ENCODE peak calls at places on chromosome 7, in eight cellular contexts. W is GM12878, Q is Panc1, B is upper lobe of left lung, L is GM23338, F is HepG2, H is HCT116, C is K562. I is an unnamed sample.

GRCh38 chr7:142412551-142413193 is 154.8 kb upstream of the PRSS58 start:
- ATAC-seq in C (peak), L (peak), W (peak), B (peak), F (peak), H (peak), Q (peak), I (no peak)

GRCh38 chr7:47844311-47844710 is 104.0 kb downstream of the PKD1L1 start:
- ATAC-seq in W (no peak), L (no peak), F (no peak), C (no peak), Q (no peak), B (no peak), H (no peak), I (no peak)

GRCh38 chr7:81627565-81628287 is 142.1 kb downstream of the HGF start:
- ATAC-seq in W (peak), F (no peak), C (no peak), Q (no peak), B (no peak), H (no peak), L (no peak), I (no peak)

GRCh38 chr7:138667535-138667934 is 33.6 kb downstream of the SVOPL start:
- ATAC-seq in L (no peak), W (no peak), F (no peak), Q (no peak), B (no peak), H (no peak), C (no peak), I (no peak)

GRCh38 chr7:73991522-73992103 is 36.4 kb upstream of the ELN start:
- ATAC-seq in W (no peak), L (no peak), Q (peak), C (no peak), B (no peak), F (no peak), H (no peak), I (peak)

GRCh38 chr7:22375359-22376048 is 18.6 kb upstream of the RAPGEF5 start:
- ATAC-seq in B (no peak), C (no peak), L (no peak), Q (no peak), F (no peak), W (no peak), H (no peak), I (no peak)

GRCh38 chr7:125147047-125147446 is 217.4 kb upstream of the POT1 start:
- ATAC-seq in H (no peak), W (no peak), B (no peak), F (no peak), L (no peak), Q (no peak), C (no peak), I (no peak)

GRCh38 chr7:16265863-16266458 is 155.4 kb downstream of the CRPPA start:
- ATAC-seq in Q (no peak), F (no peak), B (no peak), H (no peak), C (peak), W (no peak), L (no peak), I (no peak)

GRCh38 chr7:121873795-121874194 is 834 bp downstream of the PTPRZ1 start:
- ATAC-seq in Q (peak), L (peak), W (no peak), B (no peak), C (no peak), F (no peak), H (no peak), I (no peak)

GRCh38 chr7:99109108-99110051 is 34.5 kb downstream of the SMURF1 start:
- ATAC-seq in L (peak), W (no peak), Q (peak), F (peak), C (peak), B (peak), H (no peak), I (no peak)

GRCh38 chr7:91103365-91103764 is 160.9 kb upstream of the FZD1 start:
- ATAC-seq in L (no peak), B (no peak), F (no peak), H (no peak), W (no peak), Q (no peak), C (no peak), I (no peak)
- H3K4me3 ChIP-seq in L (no peak), B (no peak), F (no peak), H (no peak), W (no peak), Q (no peak), C (no peak), I (no peak)

DNA sequence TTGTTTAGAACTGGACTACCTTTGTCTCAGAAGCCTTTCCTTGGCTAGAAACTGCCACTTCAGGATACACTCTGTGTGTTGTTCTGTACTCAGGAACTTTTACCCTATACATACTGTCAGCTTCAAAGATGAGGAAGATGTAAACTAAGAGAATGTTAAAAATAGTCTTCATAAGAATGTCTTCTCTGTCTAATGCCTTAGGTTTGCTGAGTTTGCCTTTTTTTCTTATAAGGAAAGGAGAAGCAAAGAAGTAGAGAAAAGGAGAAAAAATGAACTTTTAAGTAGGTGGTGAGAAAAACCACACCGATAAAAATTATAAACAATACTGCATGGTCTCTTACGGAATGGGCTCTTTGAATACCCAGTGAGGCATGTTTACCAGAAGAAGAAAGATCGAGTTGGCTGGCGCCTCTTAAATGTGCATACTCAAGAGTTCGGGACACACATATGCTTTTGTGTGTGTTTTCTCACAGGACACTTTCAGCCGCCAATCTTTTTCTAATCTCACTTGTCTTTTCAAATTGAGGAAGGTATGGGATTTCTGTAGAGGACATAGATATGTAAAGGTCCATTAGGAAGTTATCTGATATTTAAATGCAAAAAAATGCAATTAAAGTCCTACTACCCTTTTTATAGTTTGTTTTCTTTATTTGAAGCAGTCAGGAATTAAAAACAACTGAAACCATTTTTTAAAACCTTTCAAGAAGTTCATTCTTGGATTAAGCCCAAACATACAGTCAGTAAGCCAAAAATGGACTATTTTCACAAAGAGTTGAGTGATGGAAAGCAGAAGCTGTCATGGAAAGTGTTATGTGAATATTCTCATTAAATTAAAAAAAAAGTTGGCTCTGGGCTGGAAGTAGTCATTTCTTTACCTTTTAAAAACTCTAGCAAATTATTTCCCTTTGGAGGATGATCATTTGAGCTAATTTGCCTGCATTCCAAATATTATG is 100.6 kb upstream of the MDFIC start:
- ATAC-seq in H (no peak), W (no peak), F (no peak), Q (no peak), C (no peak), L (no peak), B (no peak), I (no peak)
- TF ChIP-seq POLR2AphosphoS5 in H (no peak), W (no peak), F (no peak), Q (no peak), C (no peak), L (no peak), B (no peak), I (peak)

DNA sequence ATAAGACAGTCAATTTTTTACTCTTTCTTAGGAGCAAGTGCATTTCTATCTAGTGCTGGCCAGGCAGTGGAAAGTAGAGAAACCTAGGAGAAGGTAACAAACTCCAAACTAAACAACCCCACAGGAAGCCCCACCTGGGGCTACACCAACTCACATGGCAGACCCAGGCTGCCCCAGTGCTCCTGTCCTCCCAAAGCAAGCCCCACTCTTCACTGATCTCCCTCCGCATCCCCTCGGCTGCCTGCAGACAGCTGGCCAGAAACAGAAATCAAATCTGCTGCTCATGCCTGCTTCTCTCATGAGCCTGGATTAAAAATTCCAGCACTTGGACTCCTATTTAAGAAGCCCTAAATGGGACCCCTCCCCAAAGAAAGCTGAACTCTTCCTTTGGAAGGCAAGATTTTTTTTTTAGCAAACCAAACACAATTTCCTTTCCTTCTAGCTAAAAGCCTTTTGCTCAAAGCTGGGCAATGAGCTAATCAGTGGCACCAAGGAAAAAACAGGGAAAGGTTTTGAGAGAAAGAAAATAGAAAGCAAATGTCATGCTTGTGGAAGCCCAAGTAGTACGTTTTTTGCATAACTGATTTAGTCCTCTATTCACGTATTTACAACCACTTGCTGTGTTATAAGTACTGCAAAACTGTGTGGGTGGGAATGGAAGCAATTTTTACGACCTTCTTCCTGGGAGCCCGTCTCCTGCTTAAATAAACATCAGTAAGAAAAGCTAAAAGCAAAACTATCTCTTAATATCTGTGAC is 10.7 kb downstream of the PDE1C start:
- ATAC-seq in C (no peak), Q (no peak), H (no peak), F (no peak), L (peak), B (no peak), W (no peak), I (no peak)
- H3K4me3 ChIP-seq in C (no peak), Q (no peak), H (no peak), F (no peak), L (no peak), B (no peak), W (no peak), I (peak)

GRCh38 chr7:134783294-134784069 is 4.0 kb downstream of the CALD1 start:
- ATAC-seq in C (no peak), W (no peak), H (no peak), L (no peak), Q (no peak), F (no peak), B (no peak), I (no peak)
- TF ChIP-seq POLR2AphosphoS5 in C (no peak), W (no peak), H (no peak), L (no peak), Q (no peak), F (no peak), B (no peak), I (peak)

GRCh38 chr7:19015066-19015465 is 102.4 kb downstream of the TWIST1 start:
- ATAC-seq in B (no peak), W (no peak), C (no peak), F (no peak), L (no peak), H (no peak), Q (no peak), I (no peak)

GRCh38 chr7:19016140-19016539 is 101.3 kb downstream of the TWIST1 start:
- ATAC-seq in Q (no peak), H (no peak), C (no peak), B (no peak), F (no peak), W (no peak), L (no peak), I (no peak)

GRCh38 chr7:19020062-19020461 is 97.4 kb downstream of the TWIST1 start:
- ATAC-seq in B (no peak), Q (no peak), F (no peak), L (no peak), H (no peak), W (no peak), C (no peak), I (no peak)

GRCh38 chr7:19020711-19021110 is 96.7 kb downstream of the TWIST1 start:
- ATAC-seq in F (no peak), L (no peak), C (no peak), Q (no peak), H (peak), W (no peak), B (no peak), I (no peak)

DNA sequence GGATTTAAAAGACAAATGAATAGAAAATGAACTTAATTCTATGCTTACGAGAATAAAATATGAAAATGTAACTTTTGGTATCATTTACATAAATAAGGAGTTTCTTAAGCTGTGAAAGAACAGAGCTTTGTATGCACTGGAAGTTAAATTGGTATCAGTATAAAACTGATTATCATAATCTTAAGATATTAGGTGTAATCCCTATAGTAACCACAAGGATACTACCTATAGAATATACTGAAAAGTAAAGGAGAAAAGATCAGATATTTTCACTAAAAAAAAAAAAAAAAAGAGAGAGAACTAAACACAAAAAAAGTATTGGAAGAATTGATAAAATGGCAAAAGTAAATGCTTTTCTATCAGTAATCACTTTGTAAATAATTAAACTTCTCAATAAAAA is 100.1 kb downstream of the TWIST1 start:
- ATAC-seq in L (no peak), Q (no peak), W (no peak), C (no peak), B (no peak), H (no peak), F (no peak), I (no peak)
- H3K4me3 ChIP-seq in L (no peak), Q (no peak), W (no peak), C (no peak), B (no peak), H (no peak), F (no peak), I (no peak)

DNA sequence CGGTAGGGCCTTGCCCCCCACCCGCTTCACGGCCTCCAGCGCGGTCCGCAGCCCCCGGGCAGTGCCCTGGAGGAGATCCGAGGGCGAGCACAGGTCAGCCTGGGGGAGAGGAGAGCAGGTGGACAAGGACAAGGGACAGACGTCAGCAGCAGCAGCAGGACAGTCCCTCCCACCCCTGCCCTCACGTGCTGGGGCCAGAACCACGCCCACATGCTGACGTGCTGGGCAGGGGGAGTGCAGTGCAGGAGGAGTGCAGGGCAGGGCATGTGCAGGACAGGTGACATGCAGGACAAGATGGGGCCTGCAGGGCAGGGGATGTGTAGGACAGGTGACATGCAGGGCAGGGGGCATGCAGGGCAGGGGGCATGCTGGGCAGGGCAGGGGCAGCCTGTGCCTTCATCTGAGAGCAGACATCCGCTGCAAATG is 1.5 kb upstream of the SAP25 start:
- ATAC-seq in H (no peak), Q (peak), L (no peak), W (no peak), B (no peak), C (peak), F (no peak), I (no peak)
- TF ChIP-seq POLR2AphosphoS5 in H (no peak), Q (no peak), L (no peak), W (no peak), B (no peak), C (no peak), F (no peak), I (no peak)

I was measured in gastroesophageal sphincter.